ENCODE peak calls at places on chromosomes 13 and 19, in five cellular contexts. C is activated naive CD8-positive, alpha-beta T cell treated with anti-CD3 and anti-CD28 coated beads, Interleukin-2, amount 50 U/mL, for 16 hours; V is H9; T is fibroblast of lung; E is transverse colon. I is an unnamed sample.
A peak's percentile ranks its signal among the peaks of the same experiment; 100 is the strongest.

GRCh38 chr19:7918615-7919421 is 1.3 kb upstream of the SNAPC2 start:
- DNase-seq in V (no peak), C (no peak), E (no peak), T (no peak), I (no peak)

GRCh38 chr19:3184847-3185481 is 766 bp upstream of the NCLN start:
- DNase-seq in V (no peak), E (peak; percentile 73), C (no peak), T (no peak), I (no peak)

GRCh38 chr19:10332158-10332964 is 968 bp downstream of the RAVER1 start:
- DNase-seq in T (no peak), C (no peak), V (no peak), E (peak; percentile 71), I (no peak)

GRCh38 chr19:48330012-48330681 is 4.8 kb downstream of the EMP3 start:
- DNase-seq in E (peak; percentile 89), C (peak; percentile 57), T (peak; percentile 48), V (peak; percentile 92), I (no peak)

GRCh38 chr13:28047784-28048388 is 52.5 kb downstream of the FLT3 start:
- DNase-seq in T (peak; percentile 9), E (peak; percentile 11), C (no peak), V (no peak), I (no peak)

GRCh38 chr19:13778398-13778797 is 4.1 kb downstream of the C19orf53 start:
- DNase-seq in T (no peak), C (no peak), E (no peak), V (no peak), I (no peak)

GRCh38 chr13:77507931-77508776 is 27.4 kb upstream of the SCEL start:
- DNase-seq in V (no peak), E (no peak), T (peak; percentile 97), C (no peak), I (peak; percentile 66)

GRCh38 chr19:28492201-28492600 is 720.8 kb downstream of the UQCRFS1 start:
- DNase-seq in E (no peak), V (no peak), T (no peak), C (no peak), I (no peak)

GRCh38 chr13:51804295-51805172 is 571 bp upstream of the DHRS12 start:
- DNase-seq in T (no peak), C (no peak), E (peak; percentile 53), V (no peak), I (no peak)

GRCh38 chr13:44843403-44843802 is 145.9 kb downstream of the NUFIP1 start:
- DNase-seq in C (no peak), T (peak; percentile 85), V (no peak), E (no peak), I (no peak)

GRCh38 chr19:10894911-10895213 is 23.5 kb downstream of the CARM1 start:
- DNase-seq in V (no peak), C (no peak), E (no peak), T (no peak), I (no peak)

GRCh38 chr13:36130542-36131214 is 504 bp downstream of the DCLK1 start:
- DNase-seq in T (no peak), C (no peak), V (peak; percentile 61), E (no peak), I (peak; percentile 35)

GRCh38 chr13:105019073-105019472 is 1516.4 kb downstream of the EFNB2 start:
- DNase-seq in T (no peak), V (no peak), C (no peak), E (no peak), I (no peak)

GRCh38 chr13:50892162-50892944 is 17.2 kb upstream of the RNASEH2B start:
- DNase-seq in C (no peak), T (no peak), V (no peak), E (peak; percentile 40), I (no peak)

GRCh38 chr13:45142440-45143345 is 22.4 kb downstream of the GTF2F2 start:
- DNase-seq in T (peak; percentile 34), C (no peak), E (no peak), V (no peak), I (no peak)

GRCh38 chr13:23999411-23999810 is 102.1 kb upstream of the C1QTNF9B start:
- DNase-seq in V (no peak), T (no peak), E (no peak), C (no peak), I (no peak)

GRCh38 chr19:17236414-17236716 is 9.4 kb downstream of the NR2F6 start:
- DNase-seq in E (peak; percentile 55), V (no peak), C (no peak), T (no peak), I (no peak)

GRCh38 chr19:41795031-41795461 is 1.3 kb upstream of the CEACAM3 start:
- DNase-seq in E (peak; percentile 63), C (peak; percentile 24), T (peak; percentile 5), V (peak; percentile 65), I (no peak)

GRCh38 chr19:45161715-45162463 is 1.1 kb upstream of the NKPD1 start:
- DNase-seq in C (no peak), T (peak; percentile 29), V (peak; percentile 80), E (no peak), I (no peak)

GRCh38 chr19:38090561-38090960 is 133.5 kb downstream of the DPF1 start:
- DNase-seq in E (no peak), C (no peak), V (no peak), T (no peak), I (no peak)

GRCh38 chr13:40681341-40682051 is 15.1 kb upstream of the FOXO1 start:
- DNase-seq in T (peak; percentile 50), V (peak; percentile 39), C (no peak), E (no peak), I (no peak)

I was measured in RWPE2.